ENCODE peak calls at places on chromosome 11, in nine cellular contexts. B, P, Z, O, N, Q, U, T and L are unnamed samples.

GRCh38 chr11:2139118-2139490 is at the start of gene IGF2:
- DNase-seq in T (no peak), P (no peak), N (peak; percentile 13), U (no peak), Q (peak; percentile 48), Z (peak; percentile 16), O (no peak), B (no peak), L (peak; percentile 72)

GRCh38 chr11:48210052-48210451 is 6.6 kb upstream of the OR4B1 start:
- DNase-seq in Q (no peak), U (peak; percentile 11), T (no peak), P (no peak), Z (peak; percentile 33), O (no peak), N (peak; percentile 19), B (no peak), L (no peak)

GRCh38 chr11:62555464-62556092 is 9.0 kb upstream of the AHNAK start:
- DNase-seq in Z (peak; percentile 36), T (peak; percentile 36), N (peak; percentile 57), U (no peak), O (peak; percentile 29), Q (no peak), B (no peak), P (no peak), L (peak; percentile 71)

GRCh38 chr11:61793084-61793828 is 545 bp downstream of the FEN1 start:
- DNase-seq in Z (no peak), B (no peak), T (no peak), N (no peak), O (no peak), Q (no peak), P (peak; percentile 58), U (no peak), L (no peak)

GRCh38 chr11:68659158-68659921 is 25.0 kb upstream of the GAL start:
- DNase-seq in N (no peak), Q (peak; percentile 78), B (no peak), T (no peak), P (peak; percentile 54), Z (peak; percentile 96), U (peak; percentile 73), O (no peak), L (peak; percentile 85)

GRCh38 chr11:78414321-78415051 is 3.1 kb downstream of the GAB2 start:
- DNase-seq in B (no peak), Q (no peak), U (no peak), Z (peak; percentile 29), P (no peak), N (peak; percentile 65), O (no peak), T (no peak), L (no peak)

GRCh38 chr11:93700830-93701229 is 39.3 kb downstream of the CEP295 start:
- DNase-seq in N (no peak), Z (peak; percentile 41), Q (no peak), O (no peak), U (no peak), P (no peak), T (no peak), B (no peak), L (no peak)

GRCh38 chr11:8948901-8949300 is 6.1 kb upstream of the ASCL3 start:
- DNase-seq in Q (no peak), U (no peak), P (no peak), B (no peak), Z (no peak), N (no peak), O (no peak), T (peak; percentile 24), L (no peak)

GRCh38 chr11:120431633-120432032 is 79.9 kb upstream of the GRIK4 start:
- DNase-seq in Q (no peak), O (no peak), N (peak; percentile 89), P (no peak), U (no peak), Z (peak; percentile 72), B (no peak), T (no peak), L (no peak)

GRCh38 chr11:66012946-66013761 is 1.3 kb downstream of the CST6 start:
- DNase-seq in T (no peak), U (no peak), O (no peak), N (no peak), B (no peak), Q (no peak), P (no peak), Z (peak; percentile 29), L (peak; percentile 55)

GRCh38 chr11:34075178-34075820 is 23.8 kb downstream of the CAPRIN1 start:
- DNase-seq in U (peak; percentile 40), T (no peak), Z (peak; percentile 85), N (peak; percentile 74), Q (no peak), O (no peak), B (no peak), P (no peak), L (no peak)

GRCh38 chr11:36454551-36454950 is 55.5 kb downstream of the TRAF6 start:
- DNase-seq in N (no peak), O (no peak), U (no peak), Q (no peak), B (no peak), P (no peak), Z (no peak), T (no peak), L (no peak)

GRCh38 chr11:36447947-36448346 is 62.1 kb downstream of the TRAF6 start:
- DNase-seq in P (no peak), U (no peak), N (no peak), Q (no peak), B (no peak), Z (no peak), O (no peak), T (no peak), L (no peak)

GRCh38 chr11:126317681-126318641 is 14.1 kb downstream of the DCPS start:
- DNase-seq in U (peak; percentile 75), N (no peak), B (no peak), P (peak; percentile 55), T (peak; percentile 63), Q (peak; percentile 83), O (no peak), Z (peak; percentile 78), L (peak; percentile 90)

GRCh38 chr11:131745405-131745804 is 375.0 kb downstream of the NTM start:
- DNase-seq in Z (peak; percentile 76), T (no peak), Q (no peak), O (no peak), B (no peak), U (no peak), P (no peak), N (no peak), L (no peak)

GRCh38 chr11:36231300-36231699 is 57.9 kb downstream of the COMMD9 start:
- DNase-seq in O (no peak), P (no peak), Z (peak; percentile 53), N (no peak), T (no peak), Q (no peak), B (no peak), U (peak; percentile 43), L (no peak)

GRCh38 chr11:122509899-122510298 is 145.6 kb upstream of the UBASH3B start:
- DNase-seq in N (no peak), Q (no peak), O (no peak), Z (no peak), P (no peak), T (no peak), U (no peak), B (no peak), L (no peak)

GRCh38 chr11:25899761-25900160 is 432.2 kb upstream of the ANO3 start:
- DNase-seq in T (no peak), B (no peak), P (no peak), Q (no peak), N (no peak), Z (no peak), U (no peak), O (no peak), L (no peak)

GRCh38 chr11:57635236-57635635 is 14.5 kb downstream of the YPEL4 start:
- DNase-seq in Z (no peak), U (no peak), P (no peak), N (no peak), T (no peak), B (no peak), O (no peak), Q (no peak), L (no peak)

GRCh38 chr11:133787379-133788103 is 57.8 kb downstream of the SPATA19 start:
- DNase-seq in Z (no peak), P (peak; percentile 86), U (no peak), N (no peak), O (no peak), B (no peak), Q (peak; percentile 74), T (no peak), L (no peak)

GRCh38 chr11:116852261-116853125 is 15.1 kb upstream of the APOA1 start:
- DNase-seq in B (no peak), Q (no peak), N (no peak), Z (peak; percentile 71), T (no peak), O (no peak), U (no peak), P (peak; percentile 57), L (no peak)

GRCh38 chr11:80822248-80822647 is 1381.4 kb upstream of the TENM4 start:
- DNase-seq in Z (no peak), U (no peak), P (no peak), T (no peak), Q (no peak), O (no peak), N (no peak), B (no peak), L (no peak)

GRCh38 chr11:44565746-44566558 is 489 bp downstream of the CD82 start:
- DNase-seq in Z (no peak), B (no peak), O (no peak), Q (no peak), P (peak; percentile 78), U (no peak), T (no peak), N (no peak), L (no peak)

GRCh38 chr11:15594607-15595006 is 479.9 kb downstream of the INSC start:
- DNase-seq in O (no peak), Q (no peak), P (no peak), N (no peak), B (no peak), T (no peak), Z (no peak), U (no peak), L (no peak)

GRCh38 chr11:79439430-79439892 is 1.4 kb downstream of the TENM4 start:
- DNase-seq in O (no peak), U (no peak), N (no peak), T (no peak), P (no peak), Z (no peak), B (no peak), Q (no peak), L (no peak)

GRCh38 chr11:44371706-44372105 is 61.8 kb upstream of the ALX4 start:
- DNase-seq in Z (no peak), U (no peak), B (no peak), Q (no peak), O (no peak), P (no peak), T (no peak), N (no peak), L (no peak)

GRCh38 chr11:128207861-128208321 is 379.5 kb downstream of the ETS1 start:
- DNase-seq in Q (no peak), P (no peak), B (no peak), T (no peak), N (peak; percentile 99), O (no peak), Z (peak; percentile 92), U (peak; percentile 53), L (no peak)

GRCh38 chr11:64395545-64396078 is 36.6 kb downstream of the RPS6KA4 start:
- DNase-seq in Z (no peak), O (no peak), N (no peak), U (no peak), T (no peak), B (no peak), P (no peak), Q (no peak), L (no peak)

GRCh38 chr11:57792060-57792541 is 30.5 kb downstream of the CTNND1 start:
- DNase-seq in Q (peak; percentile 99), B (peak; percentile 61), U (no peak), O (peak; percentile 73), T (peak; percentile 92), Z (no peak), N (no peak), P (peak; percentile 96), L (peak; percentile 89)

GRCh38 chr11:6615882-6616585 is 3.2 kb downstream of the TPP1 start:
- DNase-seq in T (no peak), B (no peak), P (peak; percentile 58), Q (no peak), U (no peak), O (no peak), Z (peak; percentile 66), N (no peak), L (no peak)